ENCODE peak calls at places on chromosome 19, in eight cellular contexts. H is tibial nerve, G is cardiac muscle cell, E is K562, Y is tibial artery, O is esophagus squamous epithelium, Z is H9, C is upper lobe of right lung. J is an unnamed sample.

GRCh38 chr19:7482584-7483439 is 6.0 kb downstream of the PEX11G start:
- DNase-seq in Z (peak; percentile 97), C (no peak), H (peak; percentile 19), O (no peak), Y (peak; percentile 55), E (peak; percentile 93), G (peak; percentile 38), J (peak; percentile 81)

GRCh38 chr19:18193388-18194207 is 580 bp downstream of the MPV17L2 start:
- DNase-seq in Z (no peak), H (no peak), G (no peak), E (no peak), O (no peak), Y (no peak), C (no peak), J (no peak)

GRCh38 chr19:41541990-41542584 is 33.9 kb upstream of the CEACAM21 start:
- DNase-seq in H (peak; percentile 38), Y (peak; percentile 51), O (no peak), G (peak; percentile 58), C (peak; percentile 79), Z (peak; percentile 55), E (peak; percentile 47), J (no peak)

GRCh38 chr19:29260477-29261317 is 47.7 kb upstream of the UQCRFS1 start:
- DNase-seq in Z (peak; percentile 69), O (no peak), E (peak; percentile 58), G (peak; percentile 40), H (no peak), Y (no peak), C (no peak), J (no peak)

GRCh38 chr19:722553-723101 is 13.9 kb downstream of the PALM start:
- DNase-seq in G (no peak), H (no peak), C (no peak), Y (no peak), E (no peak), O (no peak), Z (no peak), J (no peak)

GRCh38 chr19:29643361-29643935 is 21.8 kb upstream of the PLEKHF1 start:
- DNase-seq in C (no peak), Z (no peak), G (no peak), Y (no peak), O (no peak), E (no peak), H (no peak), J (no peak)

GRCh38 chr19:7349961-7350711 is 1.4 kb downstream of the ARHGEF18 start:
- DNase-seq in Y (no peak), E (no peak), G (no peak), C (peak; percentile 65), H (no peak), Z (no peak), O (no peak), J (no peak)

GRCh38 chr19:47156861-47157454 is 26.3 kb downstream of the SAE1 start:
- DNase-seq in Z (no peak), G (peak; percentile 46), C (no peak), Y (no peak), H (no peak), E (no peak), O (no peak), J (no peak)

GRCh38 chr19:35790981-35791813 is 15.8 kb downstream of the ARHGAP33 start:
- DNase-seq in Z (no peak), E (no peak), Y (no peak), H (no peak), C (peak; percentile 58), O (no peak), G (no peak), J (no peak)

GRCh38 chr19:42154471-42155323 is 22.5 kb upstream of the POU2F2 start:
- DNase-seq in O (no peak), Z (no peak), G (no peak), Y (no peak), C (no peak), H (no peak), E (no peak), J (no peak)

GRCh38 chr19:35786299-35787160 is 11.2 kb downstream of the ARHGAP33 start:
- DNase-seq in H (no peak), Y (no peak), G (no peak), C (no peak), O (no peak), Z (no peak), E (no peak), J (no peak)

GRCh38 chr19:56110515-56111448 is 10.3 kb downstream of the ZNF787 start:
- DNase-seq in G (peak; percentile 72), E (no peak), C (no peak), O (no peak), Z (no peak), Y (no peak), H (no peak), J (no peak)

DNA sequence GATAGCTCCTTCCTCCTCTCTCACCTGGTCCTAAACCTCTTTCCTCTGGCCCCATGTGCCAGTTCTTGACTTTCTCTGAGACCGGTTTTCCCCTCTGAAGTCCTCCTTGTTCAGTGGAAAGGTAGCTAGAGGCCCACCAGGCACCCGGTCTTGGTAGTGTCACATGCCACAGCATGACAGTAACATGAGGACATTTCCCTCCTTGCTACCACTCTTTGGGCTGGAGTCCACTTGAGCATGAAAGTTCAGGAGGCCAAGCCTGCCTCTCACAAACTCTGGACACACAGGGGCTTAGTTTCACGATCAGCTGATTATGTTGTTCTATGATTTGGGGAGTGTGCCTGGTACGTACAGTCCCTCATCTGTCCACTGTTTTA is 45.6 kb downstream of the NFIX start:
- DNase-seq in G (no peak), C (no peak), H (no peak), Z (no peak), O (no peak), E (no peak), Y (no peak), J (no peak)
- H3K27ac ChIP-seq in G (no peak overlapping the region), C (peak overlapping the region; percentile 70), H (peak overlapping the region; percentile 11), Z (no peak overlapping the region), O (peak overlapping the region; percentile 91), E (no peak overlapping the region), Y (peak overlapping the region; percentile 88), J (peak overlapping the region; percentile 77)

DNA sequence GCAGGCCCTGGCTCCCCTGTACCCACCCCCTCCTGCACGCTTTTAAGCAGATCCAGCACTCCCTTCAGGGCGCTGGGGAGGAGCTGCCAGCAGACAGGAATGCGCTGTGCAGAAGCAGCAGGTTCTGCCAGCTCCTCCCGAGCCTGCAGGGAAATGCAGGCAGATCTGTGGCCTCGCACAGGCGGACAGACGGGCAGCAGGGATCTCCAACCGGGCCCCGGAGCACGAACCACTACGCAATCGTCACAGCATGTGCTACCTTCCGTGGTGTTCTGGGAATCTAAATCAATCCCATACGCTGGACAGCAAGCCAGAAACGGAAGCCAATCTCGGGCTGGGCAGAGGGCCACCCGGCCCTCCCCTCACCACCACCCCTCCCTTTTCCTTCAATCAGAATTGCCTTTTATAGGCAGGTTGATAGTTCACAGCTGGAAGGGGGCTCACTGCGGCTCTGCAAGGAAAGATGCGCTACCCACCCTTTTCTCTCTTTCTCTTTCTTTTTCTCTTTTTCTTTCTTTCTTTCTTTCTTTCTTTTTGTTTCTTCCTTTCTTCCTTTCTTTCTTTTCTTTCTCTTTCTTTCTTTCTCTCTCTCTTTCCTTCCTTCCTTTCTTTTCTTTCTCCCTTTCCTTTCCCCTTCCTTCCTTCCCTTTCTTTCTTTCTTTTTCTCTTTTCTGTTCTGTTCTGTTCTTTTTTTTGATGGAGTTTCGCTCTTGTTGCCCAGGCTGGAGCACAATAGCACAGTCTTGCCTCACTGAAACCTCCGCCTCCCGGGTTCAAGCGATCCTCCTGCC is 99.9 kb downstream of the GNG7 start:
- DNase-seq in O (no peak), E (no peak), C (peak; percentile 86), G (peak; percentile 97), Y (peak; percentile 92), H (peak; percentile 61), Z (peak; percentile 88), J (peak; percentile 41)
- TF ChIP-seq CTCF in O (peak; percentile 36), E (no peak), C (no peak), G (no peak), Y (peak; percentile 12), H (no peak), Z (no peak), J (no peak)

DNA sequence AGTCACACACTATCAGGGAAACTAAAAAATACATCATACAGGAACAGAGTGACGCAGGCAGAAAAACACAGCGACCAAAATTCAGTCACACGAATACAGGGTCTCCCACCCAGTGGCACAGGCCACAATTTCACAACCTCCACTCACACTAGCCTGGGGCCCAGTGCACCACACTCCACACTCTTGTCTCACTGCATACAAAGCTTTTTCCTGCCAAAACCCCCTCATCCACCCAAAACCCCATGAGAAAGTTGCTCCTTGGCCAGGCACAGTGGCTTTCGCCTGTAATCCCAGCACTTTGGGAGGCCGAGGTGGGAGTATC is 1.2 kb downstream of the S1PR5 start:
- DNase-seq in O (no peak), C (no peak), Y (no peak), Z (no peak), E (no peak), G (no peak), H (no peak), J (no peak)
- H3K27ac ChIP-seq in O (peak overlapping the region; percentile 88), C (no peak overlapping the region), Y (no peak overlapping the region), Z (no peak overlapping the region), E (no peak overlapping the region), G (no peak overlapping the region), H (no peak overlapping the region), J (peak overlapping the region; percentile 91)

GRCh38 chr19:50258918-50259372 is 55.5 kb downstream of the MYH14 start:
- DNase-seq in O (no peak), C (no peak), Y (no peak), E (peak; percentile 61), Z (peak; percentile 80), H (no peak), G (peak; percentile 5), J (no peak)
- TF ChIP-seq CTCF in O (peak; percentile 55), C (peak; percentile 58), Y (peak; percentile 11), E (peak; percentile 78), Z (peak; percentile 93), H (peak; percentile 26), G (peak; percentile 53), J (peak; percentile 35)

DNA sequence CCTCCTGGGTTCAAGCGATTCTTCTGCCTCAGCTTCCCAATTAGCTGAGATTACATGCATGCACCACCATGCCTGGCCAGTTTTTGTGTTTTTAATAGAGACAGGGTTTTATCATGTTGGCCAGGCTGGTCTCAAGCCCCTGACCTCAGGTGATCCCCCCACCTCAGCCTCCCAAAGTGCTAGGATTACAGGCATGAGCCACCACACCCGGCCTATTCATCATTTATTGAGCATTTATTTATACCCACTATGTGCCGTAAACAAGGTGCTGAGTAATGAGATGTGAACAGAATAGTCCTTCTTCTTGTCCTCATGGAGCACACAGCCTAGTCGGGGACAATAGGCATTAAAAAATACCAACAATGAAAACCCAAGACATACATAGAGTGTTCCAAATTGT is 25.6 kb downstream of the ACTN4 start:
- DNase-seq in G (no peak), E (no peak), Y (no peak), C (no peak), O (no peak), Z (no peak), H (no peak), J (no peak)
- H3K27ac ChIP-seq in G (peak overlapping the region; percentile 58), E (no peak overlapping the region), Y (peak overlapping the region; percentile 97), C (no peak overlapping the region), O (peak overlapping the region; percentile 99), Z (no peak overlapping the region), H (no peak overlapping the region), J (peak overlapping the region; percentile 45)

GRCh38 chr19:2269244-2270156 is 12.5 kb downstream of the PEAK3 start:
- DNase-seq in O (peak; percentile 78), Y (peak; percentile 97), C (peak; percentile 99), Z (peak; percentile 97), E (peak; percentile 100), H (peak; percentile 97), G (peak; percentile 98), J (peak; percentile 100)
- TF ChIP-seq CTCF in O (peak; percentile 53), Y (no peak), C (no peak), Z (peak; percentile 27), E (no peak), H (no peak), G (no peak), J (no peak)